ENCODE peak calls at places on chromosome 22, in five cellular contexts. Z is MM.1S, T is upper lobe of right lung, C is mammary epithelial cell, A is GM23248. H is an unnamed sample. For H3K4me1, the result is how much of the 10 kb centered on the place peaks cover.

GRCh38 chr22:21898354-21898896 is 31.0 kb upstream of the MAPK1 start:
- DNase-seq in A (no peak), Z (no peak), C (no peak), T (no peak), H (no peak)

GRCh38 chr22:27895600-27895999 is 23.5 kb downstream of the PITPNB start:
- DNase-seq in C (no peak), Z (no peak), T (no peak), A (no peak), H (no peak)

GRCh38 chr22:22213231-22213630 is 31.4 kb upstream of the VPREB1 start:
- DNase-seq in C (no peak), Z (no peak), A (no peak), T (no peak), H (no peak)

GRCh38 chr22:39287076-39287743 is 32.2 kb downstream of the RPL3 start:
- DNase-seq in C (no peak), Z (peak), A (no peak), T (no peak), H (no peak)

GRCh38 chr22:27880778-27881394 is 38.2 kb downstream of the PITPNB start:
- DNase-seq in Z (peak), A (peak), T (no peak), C (peak), H (peak)

GRCh38 chr22:39207141-39208012 is 37.4 kb downstream of the PDGFB start:
- DNase-seq in C (peak), A (no peak), T (peak), Z (no peak), H (no peak)

GRCh38 chr22:36295247-36295646 is 42.3 kb downstream of the APOL1 start:
- DNase-seq in C (no peak), Z (no peak), A (no peak), T (no peak), H (no peak)

GRCh38 chr22:50415426-50415825 is 59.4 kb downstream of the SBF1 start:
- DNase-seq in C (no peak), Z (no peak), A (no peak), T (no peak), H (no peak)

GRCh38 chr22:27990879-27991278 is 71.8 kb upstream of the PITPNB start:
- DNase-seq in C (no peak), A (peak), Z (no peak), T (no peak), H (no peak)

GRCh38 chr22:29306175-29306829 is at the start of gene GAS2L1:
- DNase-seq in C (peak), Z (peak), T (peak), A (peak), H (no peak)

GRCh38 chr22:39327995-39328754 is 8.8 kb upstream of the RPL3 start:
- DNase-seq in T (no peak), A (no peak), C (no peak), Z (no peak), H (no peak)

GRCh38 chr22:30344447-30345200 is 12.1 kb downstream of the SF3A1 start:
- DNase-seq in C (no peak), T (no peak), A (no peak), Z (no peak), H (no peak)

GRCh38 chr22:43390166-43390565 is 21.6 kb upstream of the MPPED1 start:
- DNase-seq in T (no peak), A (no peak), C (no peak), Z (no peak), H (no peak)

GRCh38 chr22:43389227-43389836 is 22.5 kb upstream of the MPPED1 start:
- DNase-seq in T (no peak), Z (no peak), A (no peak), C (no peak), H (no peak)

GRCh38 chr22:43388420-43388851 is 23.4 kb upstream of the MPPED1 start:
- DNase-seq in A (peak), C (peak), T (peak), Z (peak), H (peak)

GRCh38 chr22:43385770-43386641 is 25.8 kb upstream of the MPPED1 start:
- DNase-seq in T (peak), C (peak), A (peak), Z (peak), H (peak)

GRCh38 chr22:43387815-43388214 is 24.0 kb upstream of the MPPED1 start:
- DNase-seq in T (no peak), Z (no peak), C (no peak), A (no peak), H (no peak)
- H3K4me1 ChIP-seq in T (under half), Z (under half), C (under half), A (under half), H (under half)

DNA sequence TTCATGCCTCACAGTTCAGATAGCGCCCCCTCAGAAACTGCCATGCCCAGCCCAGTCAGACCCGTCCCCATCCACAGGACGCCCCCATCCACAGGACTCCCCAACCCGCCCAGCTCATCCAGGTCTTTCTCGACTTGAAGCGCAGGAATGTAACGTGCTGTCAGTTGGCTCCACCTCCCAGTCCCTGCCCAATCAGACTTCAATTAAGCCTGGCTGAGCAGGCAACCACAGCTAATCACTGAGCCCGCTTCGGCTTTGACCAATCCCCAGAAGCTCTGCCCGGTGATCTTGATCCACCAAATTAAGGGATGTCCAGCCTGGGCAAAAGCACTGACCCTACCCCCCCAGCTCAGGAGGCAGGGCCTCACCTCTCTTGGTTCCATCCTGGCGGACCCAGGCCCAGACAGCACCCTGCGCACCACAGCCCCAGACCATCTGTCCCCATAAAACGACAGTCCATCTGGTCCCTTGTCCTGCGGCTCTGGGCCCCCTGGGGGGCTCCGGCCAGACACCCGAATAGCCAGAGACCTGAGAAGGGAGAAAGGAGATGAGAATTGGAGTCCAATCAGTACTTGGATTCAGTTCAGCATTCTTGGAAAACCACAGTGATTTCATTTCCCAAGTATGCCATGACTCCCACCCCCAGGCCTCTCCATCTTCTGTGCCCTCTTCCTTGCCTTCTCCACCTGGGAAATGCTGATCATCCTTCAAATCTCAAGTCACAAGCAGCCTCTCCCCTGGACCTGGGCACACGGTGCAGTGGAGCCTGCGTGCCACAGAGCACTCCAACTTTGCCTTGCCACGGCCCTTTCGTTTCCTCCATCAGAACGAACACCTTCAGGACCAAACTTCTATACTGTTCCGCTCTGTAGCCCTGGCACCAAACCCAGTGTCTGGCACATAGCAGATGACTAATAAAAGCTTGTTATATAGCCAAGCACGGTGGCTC is 10.7 kb upstream of the MFNG start:
- DNase-seq in A (peak), Z (no peak), T (no peak), C (peak), H (no peak)
- H3K27ac ChIP-seq in A (peak), Z (no peak), T (no peak), C (peak), H (no peak)

DNA sequence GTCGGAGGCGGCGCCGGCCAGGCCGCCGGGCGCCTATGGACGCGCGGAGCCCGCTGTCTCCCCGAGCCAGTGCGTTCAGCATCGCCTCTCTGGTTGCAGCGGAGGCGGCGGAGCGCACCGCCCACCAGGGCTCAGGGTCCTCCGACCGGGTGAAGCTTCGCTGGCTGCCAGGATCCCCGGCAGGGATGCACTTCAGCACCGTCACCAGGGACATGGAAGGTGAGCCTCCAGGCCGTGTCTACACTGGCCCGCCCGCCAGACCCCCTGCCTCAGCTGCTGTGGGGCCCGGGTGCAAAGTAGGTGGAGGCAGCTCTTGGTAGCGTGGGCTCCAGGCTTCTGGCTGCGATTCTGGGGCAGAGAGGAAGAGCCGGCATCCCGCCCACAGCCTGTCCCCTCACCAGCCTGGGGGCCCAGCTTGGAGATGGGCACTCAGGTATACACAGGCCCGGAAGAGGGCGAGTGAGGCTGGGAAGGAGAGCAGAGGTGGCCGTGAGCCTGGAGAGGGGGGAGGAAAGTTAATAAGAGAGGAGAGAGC is 1.1 kb upstream of the TBX1 start:
- DNase-seq in A (peak), Z (no peak), T (no peak), C (no peak), H (no peak)
- H3K4me3 ChIP-seq in A (peak), Z (no peak), T (no peak), C (no peak), H (no peak)

GRCh38 chr22:42996646-42997365 is 18.1 kb downstream of the PACSIN2 start:
- DNase-seq in Z (no peak), C (no peak), A (peak), T (no peak), H (no peak)
- H3K4me1 ChIP-seq in Z (under half), C (half or more), A (half or more), T (half or more), H (under half)

GRCh38 chr22:25134451-25134850 is 65.2 kb upstream of the CRYBB3 start:
- DNase-seq in C (no peak), Z (no peak), A (no peak), T (no peak), H (no peak)

GRCh38 chr22:25137577-25138525 is 61.8 kb upstream of the CRYBB3 start:
- DNase-seq in A (no peak), Z (no peak), C (no peak), T (no peak), H (no peak)

GRCh38 chr22:25134028-25134427 is 65.6 kb upstream of the CRYBB3 start:
- DNase-seq in T (no peak), Z (no peak), C (peak), A (no peak), H (no peak)

GRCh38 chr22:25139062-25139461 is 60.6 kb upstream of the CRYBB3 start:
- DNase-seq in C (no peak), A (no peak), Z (no peak), T (no peak), H (no peak)

GRCh38 chr22:25136953-25137576 is 62.6 kb upstream of the CRYBB3 start:
- DNase-seq in C (no peak), A (no peak), T (no peak), Z (no peak), H (no peak)
- H3K27ac ChIP-seq in C (no peak), A (no peak), T (peak), Z (no peak), H (no peak)

GRCh38 chr22:47199261-47199948 is 437.0 kb downstream of the TBC1D22A start:
- DNase-seq in C (no peak), Z (no peak), A (no peak), T (peak), H (no peak)
- H3K4me3 ChIP-seq in C (no peak), Z (no peak), A (no peak), T (no peak), H (no peak)